ENCODE peak calls at places on chromosomes 4 and X, in five cellular contexts. C is WTC11, G is cardiac fibroblast, J is cardiac muscle cell, P is GM23338. W is an unnamed sample.
A peak's percentile ranks its signal among the peaks of the same experiment; 100 is the strongest.

GRCh38 chr4:149353241-149353640 is 462.4 kb downstream of the IQCM start:
- DNase-seq in J (no peak), G (no peak), C (no peak), P (no peak), W (no peak)

GRCh38 chr4:142893012-142893411 is 46.9 kb upstream of the INPP4B start:
- DNase-seq in P (peak; percentile 33), J (no peak), G (no peak), C (no peak), W (no peak)

GRCh38 chrX:154082396-154083133 is 15.0 kb downstream of the MECP2 start:
- DNase-seq in J (peak; percentile 66), C (no peak), P (no peak), G (peak; percentile 68), W (no peak)

GRCh38 chr4:7806080-7806630 is 133.5 kb downstream of the AFAP1 start:
- DNase-seq in P (peak; percentile 61), J (peak; percentile 95), C (peak; percentile 41), G (peak; percentile 81), W (no peak)

GRCh38 chr4:40552536-40552935 is 77.1 kb downstream of the RBM47 start:
- DNase-seq in G (no peak), C (peak; percentile 20), P (peak; percentile 58), J (peak; percentile 33), W (no peak)

GRCh38 chr4:1449475-1449832 is 43.2 kb upstream of the NKX1-1 start:
- DNase-seq in J (no peak), G (no peak), C (peak; percentile 11), P (no peak), W (no peak)

GRCh38 chr4:71229477-71230257 is 109.2 kb upstream of the SLC4A4 start:
- DNase-seq in C (peak; percentile 16), G (peak; percentile 64), J (peak; percentile 75), P (peak; percentile 70), W (no peak)

GRCh38 chrX:150044556-150044955 is 106.3 kb upstream of the EOLA2 start:
- DNase-seq in P (no peak), C (no peak), J (peak; percentile 24), G (peak; percentile 56), W (no peak)

GRCh38 chr4:9925750-9926439 is 95.4 kb downstream of the SLC2A9 start:
- DNase-seq in P (no peak), J (no peak), G (no peak), C (no peak), W (no peak)

GRCh38 chr4:2292679-2293108 is 30.8 kb upstream of the MXD4 start:
- DNase-seq in G (peak; percentile 25), C (no peak), J (peak; percentile 34), P (no peak), W (no peak)

GRCh38 chr4:56307423-56307822 is 79.9 kb downstream of the AASDH start:
- DNase-seq in C (no peak), G (peak; percentile 44), P (no peak), J (no peak), W (no peak)

GRCh38 chrX:123648028-123648810 is 84.6 kb downstream of the THOC2 start:
- DNase-seq in G (peak; percentile 55), C (peak; percentile 60), J (peak; percentile 69), P (peak; percentile 86), W (no peak)

GRCh38 chr4:7358100-7358735 is 76.5 kb downstream of the PSAPL1 start:
- DNase-seq in J (peak; percentile 75), G (peak; percentile 67), C (no peak), P (no peak), W (no peak)

GRCh38 chr4:83686166-83686565 is 150.3 kb downstream of the GPAT3 start:
- DNase-seq in P (no peak), C (no peak), G (no peak), J (no peak), W (no peak)

GRCh38 chr4:39873823-39874222 is 103.9 kb downstream of the PDS5A start:
- DNase-seq in J (peak; percentile 67), G (peak; percentile 33), P (no peak), C (no peak), W (no peak)

GRCh38 chrX:19680580-19680979 is 165.3 kb upstream of the MAP3K15 start:
- DNase-seq in P (no peak), G (no peak), C (no peak), J (no peak), W (no peak)

GRCh38 chr4:155796031-155796430 is 37.2 kb downstream of the GUCY1B1 start:
- DNase-seq in P (peak; percentile 53), G (peak; percentile 28), J (peak; percentile 44), C (no peak), W (no peak)

GRCh38 chr4:37685211-37685725 is 908 bp downstream of the RELL1 start:
- DNase-seq in P (peak; percentile 21), C (no peak), G (peak; percentile 67), J (peak; percentile 62), W (no peak)

GRCh38 chr4:133150643-133151300 is 1.7 kb downstream of the PCDH10 start:
- DNase-seq in P (peak; percentile 66), G (no peak), C (peak; percentile 56), J (peak; percentile 16), W (no peak)

GRCh38 chr4:184815046-184815877 is 10.5 kb downstream of the ACSL1 start:
- DNase-seq in G (peak; percentile 85), J (peak; percentile 87), P (no peak), C (no peak), W (peak; percentile 86)

GRCh38 chr4:151717271-151717670 is 43.5 kb downstream of the GATB start:
- DNase-seq in G (no peak), J (no peak), C (no peak), P (no peak), W (no peak)

GRCh38 chr4:3898098-3898497 is 131.9 kb downstream of the ADRA2C start:
- DNase-seq in J (no peak), C (no peak), P (no peak), G (no peak), W (no peak)

GRCh38 chr4:47278631-47279030 is 184.9 kb downstream of the COMMD8 start:
- DNase-seq in C (no peak), P (no peak), G (no peak), J (no peak), W (no peak)

GRCh38 chr4:89765966-89766365 is 71.0 kb downstream of the SNCA start:
- DNase-seq in P (no peak), C (no peak), J (peak; percentile 92), G (peak; percentile 49), W (no peak)

GRCh38 chrX:47748576-47748975 is 88.1 kb upstream of the ZNF81 start:
- DNase-seq in C (no peak), J (peak; percentile 68), G (peak; percentile 48), P (no peak), W (no peak)

GRCh38 chrX:47752685-47753084 is 84.0 kb upstream of the ZNF81 start:
- DNase-seq in C (no peak), J (no peak), G (no peak), P (no peak), W (no peak)

GRCh38 chrX:47749185-47749967 is 87.3 kb upstream of the ZNF81 start:
- DNase-seq in C (no peak), J (peak; percentile 25), P (no peak), G (peak; percentile 69), W (no peak)

GRCh38 chrX:47746446-47746845 is 87.5 kb upstream of the UXT start:
- DNase-seq in P (no peak), C (no peak), J (peak; percentile 44), G (no peak), W (no peak)

GRCh38 chrX:47751670-47752069 is 85.0 kb upstream of the ZNF81 start:
- DNase-seq in P (peak; percentile 59), C (peak; percentile 66), J (peak; percentile 60), G (peak; percentile 48), W (peak; percentile 16)
- TF ChIP-seq CTCF in P (peak; percentile 58), C (no peak), J (peak; percentile 54), G (peak; percentile 53), W (peak; percentile 48)

GRCh38 chr4:74665346-74665745 is 129.0 kb downstream of the BTC start:
- DNase-seq in G (no peak), C (no peak), J (no peak), P (no peak), W (no peak)

GRCh38 chr4:74669702-74670101 is 124.6 kb downstream of the BTC start:
- DNase-seq in G (no peak), P (no peak), J (no peak), C (no peak), W (no peak)

GRCh38 chr4:74667944-74668343 is 126.4 kb downstream of the BTC start:
- DNase-seq in G (no peak), J (no peak), P (no peak), C (no peak), W (no peak)

GRCh38 chr4:74670583-74670982 is 123.7 kb downstream of the BTC start:
- DNase-seq in G (no peak), J (peak; percentile 18), C (no peak), P (no peak), W (no peak)

GRCh38 chr4:74667438-74667837 is 126.9 kb downstream of the BTC start:
- DNase-seq in P (no peak), J (no peak), C (no peak), G (no peak), W (no peak)
- TF ChIP-seq CTCF in P (no peak), J (no peak), C (no peak), G (no peak), W (no peak)

DNA sequence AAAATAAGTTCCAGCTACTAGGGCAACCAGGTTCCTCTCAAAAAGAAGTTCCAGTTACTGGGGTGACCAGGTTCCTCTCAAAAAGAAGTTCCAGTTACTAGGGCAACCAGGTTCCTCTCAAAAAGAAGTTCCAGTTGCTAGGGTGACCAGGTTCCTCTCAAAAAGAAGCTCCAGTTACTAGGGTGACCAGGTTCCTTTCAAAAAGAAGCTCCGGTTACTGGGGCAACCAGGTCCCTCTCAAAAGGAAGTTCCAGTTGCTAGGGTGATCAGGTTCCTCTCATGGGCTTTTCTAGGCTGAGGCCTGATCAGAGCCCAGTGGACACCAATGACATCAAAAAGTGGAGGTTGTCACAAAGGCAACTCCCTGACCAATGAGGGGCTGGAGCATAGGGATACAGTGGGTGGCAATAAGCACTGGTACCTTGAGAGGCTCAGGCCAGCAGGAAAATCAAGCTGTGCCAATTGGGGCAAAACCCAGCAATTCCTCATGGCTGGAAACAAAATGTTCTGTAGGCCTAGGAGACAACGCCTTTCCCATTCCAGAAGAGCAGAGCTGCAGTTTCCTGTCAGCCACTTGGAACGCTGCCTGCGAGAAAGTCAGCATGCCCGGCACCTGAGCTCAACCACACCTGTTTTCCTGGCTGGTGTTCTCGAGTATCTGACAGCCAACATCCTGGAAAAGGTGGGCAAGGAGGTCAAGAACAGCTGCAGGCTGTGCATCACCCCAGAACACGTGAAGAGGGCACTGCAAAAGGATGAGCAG is 12.3 kb upstream of the SYTL5 start:
- DNase-seq in P (peak; percentile 97), G (no peak), C (peak; percentile 54), J (no peak), W (peak; percentile 20)
- TF ChIP-seq CTCF in P (no peak), G (no peak), C (no peak), J (no peak), W (no peak)

GRCh38 chrX:46703980-46704379 is 54.9 kb downstream of the SLC9A7 start:
- DNase-seq in P (no peak), C (no peak), J (peak; percentile 27), G (peak; percentile 11), W (no peak)
- TF ChIP-seq CTCF in P (no peak), C (no peak), J (no peak), G (no peak), W (no peak)

GRCh38 chrX:140697618-140698017 is 11.9 kb upstream of the LINC00632 start:
- DNase-seq in P (peak; percentile 6), G (no peak), J (no peak), C (no peak), W (no peak)
- TF ChIP-seq CTCF in P (peak; percentile 47), G (no peak), J (peak; percentile 25), C (no peak), W (no peak)